ENCODE peak calls at places on chromosomes 13 and 19, in seven cellular contexts. One of them, this sample, is unnamed.

GRCh38 chr19:39136225-39136940 is 10.8 kb downstream of the PAK4 start:
- DNase-seq in osteoblast: peak
- DNase-seq in C1 segment of cervical spinal cord: no peak
- DNase-seq in epithelial cell of prostate: no peak
- DNase-seq in NCI-H2171: no peak
- DNase-seq in left kidney: no peak
- DNase-seq in heart left ventricle: no peak
- DNase-seq in this sample: no peak

GRCh38 chr19:51550848-51551672 is 19.6 kb upstream of the SIGLEC6 start:
- DNase-seq in NCI-H2171: no peak
- DNase-seq in heart left ventricle: no peak
- DNase-seq in left kidney: no peak
- DNase-seq in C1 segment of cervical spinal cord: no peak
- DNase-seq in epithelial cell of prostate: no peak
- DNase-seq in osteoblast: no peak
- DNase-seq in this sample: no peak

GRCh38 chr19:15234525-15235130 is 2.4 kb upstream of the EPHX3 start:
- DNase-seq in epithelial cell of prostate: no peak
- DNase-seq in C1 segment of cervical spinal cord: no peak
- DNase-seq in heart left ventricle: no peak
- DNase-seq in osteoblast: peak
- DNase-seq in NCI-H2171: no peak
- DNase-seq in left kidney: peak
- DNase-seq in this sample: no peak

GRCh38 chr13:56352356-56352755 is 788.4 kb upstream of the PRR20A start:
- DNase-seq in epithelial cell of prostate: no peak
- DNase-seq in heart left ventricle: no peak
- DNase-seq in osteoblast: no peak
- DNase-seq in C1 segment of cervical spinal cord: no peak
- DNase-seq in left kidney: no peak
- DNase-seq in NCI-H2171: no peak
- DNase-seq in this sample: no peak

GRCh38 chr13:85631801-85632200 is 167.4 kb downstream of the SLITRK6 start:
- DNase-seq in NCI-H2171: no peak
- DNase-seq in epithelial cell of prostate: no peak
- DNase-seq in heart left ventricle: no peak
- DNase-seq in C1 segment of cervical spinal cord: no peak
- DNase-seq in left kidney: no peak
- DNase-seq in osteoblast: peak
- DNase-seq in this sample: no peak

GRCh38 chr19:44857837-44858236 is 11.7 kb downstream of the NECTIN2 start:
- DNase-seq in left kidney: no peak
- DNase-seq in C1 segment of cervical spinal cord: no peak
- DNase-seq in heart left ventricle: no peak
- DNase-seq in NCI-H2171: no peak
- DNase-seq in osteoblast: no peak
- DNase-seq in epithelial cell of prostate: no peak
- DNase-seq in this sample: no peak

GRCh38 chr13:35474551-35474950 is 1.9 kb downstream of the MAB21L1 start:
- DNase-seq in epithelial cell of prostate: no peak
- DNase-seq in heart left ventricle: no peak
- DNase-seq in osteoblast: peak
- DNase-seq in C1 segment of cervical spinal cord: no peak
- DNase-seq in left kidney: peak
- DNase-seq in NCI-H2171: no peak
- DNase-seq in this sample: no peak

GRCh38 chr13:101554420-101555125 is 102.1 kb downstream of the ITGBL1 start:
- DNase-seq in osteoblast: no peak
- DNase-seq in left kidney: no peak
- DNase-seq in epithelial cell of prostate: no peak
- DNase-seq in NCI-H2171: no peak
- DNase-seq in C1 segment of cervical spinal cord: no peak
- DNase-seq in heart left ventricle: no peak
- DNase-seq in this sample: no peak

GRCh38 chr13:97432232-97432916 is 1.6 kb upstream of the RAP2A start:
- DNase-seq in NCI-H2171: no peak
- DNase-seq in heart left ventricle: no peak
- DNase-seq in epithelial cell of prostate: no peak
- DNase-seq in C1 segment of cervical spinal cord: no peak
- DNase-seq in osteoblast: no peak
- DNase-seq in left kidney: peak
- DNase-seq in this sample: no peak

GRCh38 chr19:18612772-18613588 is at the start of gene TMEM59L:
- DNase-seq in C1 segment of cervical spinal cord: peak
- DNase-seq in heart left ventricle: no peak
- DNase-seq in epithelial cell of prostate: no peak
- DNase-seq in NCI-H2171: no peak
- DNase-seq in left kidney: peak
- DNase-seq in osteoblast: peak
- DNase-seq in this sample: no peak

GRCh38 chr13:32804673-32805260 is 211.5 kb upstream of the KL start:
- DNase-seq in left kidney: peak
- DNase-seq in epithelial cell of prostate: no peak
- DNase-seq in C1 segment of cervical spinal cord: no peak
- DNase-seq in heart left ventricle: no peak
- DNase-seq in osteoblast: no peak
- DNase-seq in NCI-H2171: no peak
- DNase-seq in this sample: no peak

GRCh38 chr19:19461671-19462622 is 53.4 kb downstream of the TSSK6 start:
- DNase-seq in C1 segment of cervical spinal cord: no peak
- DNase-seq in heart left ventricle: peak
- DNase-seq in epithelial cell of prostate: no peak
- DNase-seq in NCI-H2171: peak
- DNase-seq in left kidney: peak
- DNase-seq in osteoblast: no peak
- DNase-seq in this sample: peak

GRCh38 chr19:31266196-31266595 is 83.0 kb downstream of the TSHZ3 start:
- DNase-seq in heart left ventricle: no peak
- DNase-seq in NCI-H2171: no peak
- DNase-seq in left kidney: no peak
- DNase-seq in epithelial cell of prostate: no peak
- DNase-seq in C1 segment of cervical spinal cord: no peak
- DNase-seq in osteoblast: no peak
- DNase-seq in this sample: no peak

GRCh38 chr13:59103004-59103768 is 1060.5 kb downstream of the DIAPH3 start:
- DNase-seq in left kidney: peak
- DNase-seq in epithelial cell of prostate: no peak
- DNase-seq in osteoblast: no peak
- DNase-seq in C1 segment of cervical spinal cord: no peak
- DNase-seq in NCI-H2171: peak
- DNase-seq in heart left ventricle: no peak
- DNase-seq in this sample: no peak

GRCh38 chr13:43686557-43686956 is 100.2 kb downstream of the ENOX1 start:
- DNase-seq in left kidney: peak
- DNase-seq in epithelial cell of prostate: peak
- DNase-seq in NCI-H2171: no peak
- DNase-seq in heart left ventricle: peak
- DNase-seq in osteoblast: peak
- DNase-seq in C1 segment of cervical spinal cord: no peak
- DNase-seq in this sample: peak

GRCh38 chr19:44820648-44821609 is 12.0 kb downstream of the BCAM start:
- DNase-seq in left kidney: peak
- DNase-seq in C1 segment of cervical spinal cord: no peak
- DNase-seq in epithelial cell of prostate: no peak
- DNase-seq in heart left ventricle: peak
- DNase-seq in NCI-H2171: no peak
- DNase-seq in osteoblast: peak
- DNase-seq in this sample: peak

GRCh38 chr19:19063183-19064097 is at the start of gene SLC25A42:
- DNase-seq in osteoblast: peak
- DNase-seq in epithelial cell of prostate: peak
- DNase-seq in NCI-H2171: peak
- DNase-seq in heart left ventricle: peak
- DNase-seq in left kidney: peak
- DNase-seq in C1 segment of cervical spinal cord: peak
- DNase-seq in this sample: peak

GRCh38 chr13:43915451-43915850 is 35.7 kb downstream of the LACC1 start:
- DNase-seq in osteoblast: no peak
- DNase-seq in NCI-H2171: no peak
- DNase-seq in left kidney: no peak
- DNase-seq in epithelial cell of prostate: no peak
- DNase-seq in heart left ventricle: no peak
- DNase-seq in C1 segment of cervical spinal cord: no peak
- DNase-seq in this sample: no peak

GRCh38 chr19:45884682-45885555 is 1.0 kb downstream of the IRF2BP1 start:
- DNase-seq in NCI-H2171: peak
- DNase-seq in heart left ventricle: peak
- DNase-seq in osteoblast: peak
- DNase-seq in C1 segment of cervical spinal cord: no peak
- DNase-seq in epithelial cell of prostate: no peak
- DNase-seq in left kidney: peak
- DNase-seq in this sample: no peak

GRCh38 chr13:48511621-48512232 is 21.2 kb downstream of the RCBTB2 start:
- DNase-seq in epithelial cell of prostate: no peak
- DNase-seq in NCI-H2171: no peak
- DNase-seq in heart left ventricle: peak
- DNase-seq in left kidney: no peak
- DNase-seq in C1 segment of cervical spinal cord: no peak
- DNase-seq in osteoblast: no peak
- DNase-seq in this sample: no peak

GRCh38 chr13:28475916-28476725 is 18.8 kb downstream of the FLT1 start:
- DNase-seq in osteoblast: no peak
- DNase-seq in epithelial cell of prostate: peak
- DNase-seq in NCI-H2171: no peak
- DNase-seq in left kidney: no peak
- DNase-seq in C1 segment of cervical spinal cord: no peak
- DNase-seq in heart left ventricle: no peak
- DNase-seq in this sample: no peak

GRCh38 chr19:3807131-3807480 is 20.9 kb upstream of the MATK start:
- DNase-seq in heart left ventricle: no peak
- DNase-seq in NCI-H2171: no peak
- DNase-seq in left kidney: no peak
- DNase-seq in C1 segment of cervical spinal cord: no peak
- DNase-seq in epithelial cell of prostate: no peak
- DNase-seq in osteoblast: peak
- DNase-seq in this sample: no peak

GRCh38 chr13:103788061-103788652 is 721.9 kb upstream of the SLC10A2 start:
- DNase-seq in left kidney: peak
- DNase-seq in osteoblast: no peak
- DNase-seq in NCI-H2171: no peak
- DNase-seq in heart left ventricle: peak
- DNase-seq in C1 segment of cervical spinal cord: no peak
- DNase-seq in epithelial cell of prostate: no peak
- DNase-seq in this sample: peak

GRCh38 chr19:16874250-16874977 is 14.4 kb upstream of the F2RL3 start:
- DNase-seq in epithelial cell of prostate: no peak
- DNase-seq in heart left ventricle: no peak
- DNase-seq in NCI-H2171: no peak
- DNase-seq in left kidney: no peak
- DNase-seq in C1 segment of cervical spinal cord: no peak
- DNase-seq in osteoblast: no peak
- DNase-seq in this sample: no peak

GRCh38 chr19:55460670-55461258 is 678 bp downstream of the ISOC2 start:
- DNase-seq in C1 segment of cervical spinal cord: no peak
- DNase-seq in NCI-H2171: peak
- DNase-seq in epithelial cell of prostate: no peak
- DNase-seq in left kidney: peak
- DNase-seq in heart left ventricle: peak
- DNase-seq in osteoblast: peak
- DNase-seq in this sample: peak

GRCh38 chr19:34317311-34317927 is 47.6 kb upstream of the GPI start:
- DNase-seq in C1 segment of cervical spinal cord: no peak
- DNase-seq in NCI-H2171: no peak
- DNase-seq in left kidney: peak
- DNase-seq in epithelial cell of prostate: no peak
- DNase-seq in heart left ventricle: no peak
- DNase-seq in osteoblast: no peak
- DNase-seq in this sample: no peak

GRCh38 chr13:42266464-42266863 is 5.5 kb upstream of the AKAP11 start:
- DNase-seq in heart left ventricle: no peak
- DNase-seq in epithelial cell of prostate: no peak
- DNase-seq in osteoblast: no peak
- DNase-seq in left kidney: peak
- DNase-seq in NCI-H2171: no peak
- DNase-seq in C1 segment of cervical spinal cord: no peak
- DNase-seq in this sample: no peak

GRCh38 chr13:63517376-63517775 is 2101.7 kb upstream of the PCDH20 start:
- DNase-seq in left kidney: no peak
- DNase-seq in heart left ventricle: no peak
- DNase-seq in C1 segment of cervical spinal cord: no peak
- DNase-seq in osteoblast: no peak
- DNase-seq in epithelial cell of prostate: no peak
- DNase-seq in NCI-H2171: no peak
- DNase-seq in this sample: no peak

GRCh38 chr19:2970201-2970838 is 7.0 kb upstream of the TLE6 start:
- DNase-seq in NCI-H2171: no peak
- DNase-seq in C1 segment of cervical spinal cord: no peak
- DNase-seq in left kidney: peak
- DNase-seq in epithelial cell of prostate: no peak
- DNase-seq in osteoblast: no peak
- DNase-seq in heart left ventricle: no peak
- DNase-seq in this sample: no peak

GRCh38 chr13:97141564-97142005 is 80.5 kb upstream of the MBNL2 start:
- DNase-seq in heart left ventricle: peak
- DNase-seq in osteoblast: no peak
- DNase-seq in epithelial cell of prostate: peak
- DNase-seq in left kidney: peak
- DNase-seq in C1 segment of cervical spinal cord: peak
- DNase-seq in NCI-H2171: peak
- DNase-seq in this sample: peak

GRCh38 chr19:17686592-17687042 is 1.5 kb downstream of the UNC13A start:
- DNase-seq in C1 segment of cervical spinal cord: no peak
- DNase-seq in left kidney: peak
- DNase-seq in osteoblast: peak
- DNase-seq in heart left ventricle: peak
- DNase-seq in epithelial cell of prostate: no peak
- DNase-seq in NCI-H2171: no peak
- DNase-seq in this sample: peak

GRCh38 chr13:98216135-98216565 is 39.1 kb upstream of the RNF113B start:
- DNase-seq in C1 segment of cervical spinal cord: peak
- DNase-seq in NCI-H2171: no peak
- DNase-seq in heart left ventricle: peak
- DNase-seq in osteoblast: peak
- DNase-seq in epithelial cell of prostate: no peak
- DNase-seq in left kidney: no peak
- DNase-seq in this sample: peak